ENCODE peak calls at places on chromosomes 5 and 9, in six cellular contexts. One of them, this sample, is unnamed.

GRCh38 chr9:14353222-14354056 is 39.5 kb upstream of the NFIB start:
- DNase-seq in EL: peak
- DNase-seq in GOT3: peak
- DNase-seq in GM13977: peak
- DNase-seq in central memory CD4-positive, alpha-beta T cell: peak
- DNase-seq in NCI-H446 treated with DMSO at 0.1 percent for 48 hours: peak
- DNase-seq in this sample: peak

GRCh38 chr9:92133949-92134604 is 18.9 kb upstream of the SPTLC1 start:
- DNase-seq in EL: peak
- DNase-seq in GOT3: peak
- DNase-seq in GM13977: peak
- DNase-seq in central memory CD4-positive, alpha-beta T cell: peak
- DNase-seq in NCI-H446 treated with DMSO at 0.1 percent for 48 hours: peak
- DNase-seq in this sample: peak

GRCh38 chr9:14747116-14747515 is 24.6 kb upstream of the CER1 start:
- DNase-seq in EL: no peak
- DNase-seq in GOT3: no peak
- DNase-seq in GM13977: no peak
- DNase-seq in central memory CD4-positive, alpha-beta T cell: no peak
- DNase-seq in NCI-H446 treated with DMSO at 0.1 percent for 48 hours: no peak
- DNase-seq in this sample: no peak

GRCh38 chr5:168059111-168059510 is 232.3 kb upstream of the WWC1 start:
- DNase-seq in EL: no peak
- DNase-seq in GOT3: no peak
- DNase-seq in GM13977: no peak
- DNase-seq in central memory CD4-positive, alpha-beta T cell: no peak
- DNase-seq in NCI-H446 treated with DMSO at 0.1 percent for 48 hours: no peak
- DNase-seq in this sample: no peak

GRCh38 chr5:97094579-97095317 is 47.7 kb downstream of the LIX1 start:
- DNase-seq in EL: no peak
- DNase-seq in GOT3: no peak
- DNase-seq in GM13977: peak
- DNase-seq in central memory CD4-positive, alpha-beta T cell: no peak
- DNase-seq in NCI-H446 treated with DMSO at 0.1 percent for 48 hours: no peak
- DNase-seq in this sample: no peak

GRCh38 chr9:79670269-79670961 is 98.7 kb downstream of the TLE4 start:
- DNase-seq in EL: no peak
- DNase-seq in GOT3: no peak
- DNase-seq in GM13977: no peak
- DNase-seq in central memory CD4-positive, alpha-beta T cell: no peak
- DNase-seq in NCI-H446 treated with DMSO at 0.1 percent for 48 hours: no peak
- DNase-seq in this sample: peak

GRCh38 chr5:38922199-38922598 is 76.4 kb downstream of the OSMR start:
- DNase-seq in EL: peak
- DNase-seq in GOT3: no peak
- DNase-seq in GM13977: peak
- DNase-seq in central memory CD4-positive, alpha-beta T cell: peak
- DNase-seq in NCI-H446 treated with DMSO at 0.1 percent for 48 hours: peak
- DNase-seq in this sample: peak

GRCh38 chr5:16585028-16585667 is 31.6 kb downstream of the RETREG1 start:
- DNase-seq in EL: no peak
- DNase-seq in GOT3: no peak
- DNase-seq in GM13977: no peak
- DNase-seq in central memory CD4-positive, alpha-beta T cell: no peak
- DNase-seq in NCI-H446 treated with DMSO at 0.1 percent for 48 hours: no peak
- DNase-seq in this sample: no peak

GRCh38 chr9:109730228-109730627 is 49.8 kb upstream of the PALM2AKAP2 start:
- DNase-seq in EL: peak
- DNase-seq in GOT3: no peak
- DNase-seq in GM13977: no peak
- DNase-seq in central memory CD4-positive, alpha-beta T cell: no peak
- DNase-seq in NCI-H446 treated with DMSO at 0.1 percent for 48 hours: no peak
- DNase-seq in this sample: no peak

GRCh38 chr9:126275386-126276001 is 51.1 kb upstream of the MVB12B start:
- DNase-seq in EL: no peak
- DNase-seq in GOT3: no peak
- DNase-seq in GM13977: no peak
- DNase-seq in central memory CD4-positive, alpha-beta T cell: no peak
- DNase-seq in NCI-H446 treated with DMSO at 0.1 percent for 48 hours: no peak
- DNase-seq in this sample: peak

GRCh38 chr9:128861501-128861900 is 20.2 kb downstream of the KYAT1 start:
- DNase-seq in EL: no peak
- DNase-seq in GOT3: no peak
- DNase-seq in GM13977: no peak
- DNase-seq in central memory CD4-positive, alpha-beta T cell: no peak
- DNase-seq in NCI-H446 treated with DMSO at 0.1 percent for 48 hours: no peak
- DNase-seq in this sample: no peak

GRCh38 chr5:32254987-32255900 is 57.5 kb downstream of the MTMR12 start:
- DNase-seq in EL: no peak
- DNase-seq in GOT3: no peak
- DNase-seq in GM13977: no peak
- DNase-seq in central memory CD4-positive, alpha-beta T cell: no peak
- DNase-seq in NCI-H446 treated with DMSO at 0.1 percent for 48 hours: peak
- DNase-seq in this sample: peak

GRCh38 chr5:1048162-1048721 is 39.6 kb downstream of the NKD2 start:
- DNase-seq in EL: no peak
- DNase-seq in GOT3: no peak
- DNase-seq in GM13977: no peak
- DNase-seq in central memory CD4-positive, alpha-beta T cell: no peak
- DNase-seq in NCI-H446 treated with DMSO at 0.1 percent for 48 hours: no peak
- DNase-seq in this sample: no peak

GRCh38 chr9:86503926-86504325 is 149.7 kb upstream of the TUT7 start:
- DNase-seq in EL: no peak
- DNase-seq in GOT3: no peak
- DNase-seq in GM13977: no peak
- DNase-seq in central memory CD4-positive, alpha-beta T cell: no peak
- DNase-seq in NCI-H446 treated with DMSO at 0.1 percent for 48 hours: no peak
- DNase-seq in this sample: no peak

GRCh38 chr9:27033815-27034403 is 28.4 kb upstream of the LRRC19 start:
- DNase-seq in EL: peak
- DNase-seq in GOT3: no peak
- DNase-seq in GM13977: peak
- DNase-seq in central memory CD4-positive, alpha-beta T cell: peak
- DNase-seq in NCI-H446 treated with DMSO at 0.1 percent for 48 hours: peak
- DNase-seq in this sample: peak

GRCh38 chr5:5628866-5629265 is 206.4 kb downstream of the ICE1 start:
- DNase-seq in EL: no peak
- DNase-seq in GOT3: no peak
- DNase-seq in GM13977: no peak
- DNase-seq in central memory CD4-positive, alpha-beta T cell: no peak
- DNase-seq in NCI-H446 treated with DMSO at 0.1 percent for 48 hours: no peak
- DNase-seq in this sample: no peak

GRCh38 chr5:158320178-158320674 is 461.3 kb upstream of the CLINT1 start:
- DNase-seq in EL: no peak
- DNase-seq in GOT3: no peak
- DNase-seq in GM13977: no peak
- DNase-seq in central memory CD4-positive, alpha-beta T cell: no peak
- DNase-seq in NCI-H446 treated with DMSO at 0.1 percent for 48 hours: no peak
- DNase-seq in this sample: no peak

GRCh38 chr9:14302405-14302804 is 11.5 kb downstream of the NFIB start:
- DNase-seq in EL: no peak
- DNase-seq in GOT3: no peak
- DNase-seq in GM13977: no peak
- DNase-seq in central memory CD4-positive, alpha-beta T cell: no peak
- DNase-seq in NCI-H446 treated with DMSO at 0.1 percent for 48 hours: peak
- DNase-seq in this sample: no peak

GRCh38 chr5:137565450-137565849 is 66.3 kb upstream of the SPOCK1 start:
- DNase-seq in EL: peak
- DNase-seq in GOT3: no peak
- DNase-seq in GM13977: no peak
- DNase-seq in central memory CD4-positive, alpha-beta T cell: no peak
- DNase-seq in NCI-H446 treated with DMSO at 0.1 percent for 48 hours: no peak
- DNase-seq in this sample: peak

GRCh38 chr5:141039517-141039916 is 11.7 kb upstream of the PCDHB1 start:
- DNase-seq in EL: no peak
- DNase-seq in GOT3: no peak
- DNase-seq in GM13977: no peak
- DNase-seq in central memory CD4-positive, alpha-beta T cell: no peak
- DNase-seq in NCI-H446 treated with DMSO at 0.1 percent for 48 hours: peak
- DNase-seq in this sample: no peak

GRCh38 chr5:17412760-17413671 is 85.0 kb upstream of the TAF11L2 start:
- DNase-seq in EL: no peak
- DNase-seq in GOT3: no peak
- DNase-seq in GM13977: no peak
- DNase-seq in central memory CD4-positive, alpha-beta T cell: no peak
- DNase-seq in NCI-H446 treated with DMSO at 0.1 percent for 48 hours: peak
- DNase-seq in this sample: no peak

GRCh38 chr5:53399921-53400697 is 80.3 kb upstream of the FST start:
- DNase-seq in EL: no peak
- DNase-seq in GOT3: no peak
- DNase-seq in GM13977: no peak
- DNase-seq in central memory CD4-positive, alpha-beta T cell: no peak
- DNase-seq in NCI-H446 treated with DMSO at 0.1 percent for 48 hours: no peak
- DNase-seq in this sample: no peak

GRCh38 chr5:32767948-32768427 is 56.9 kb downstream of the NPR3 start:
- DNase-seq in EL: peak
- DNase-seq in GOT3: no peak
- DNase-seq in GM13977: no peak
- DNase-seq in central memory CD4-positive, alpha-beta T cell: no peak
- DNase-seq in NCI-H446 treated with DMSO at 0.1 percent for 48 hours: no peak
- DNase-seq in this sample: peak

GRCh38 chr5:157485811-157486739 is 26.1 kb downstream of the NIPAL4 start:
- DNase-seq in EL: no peak
- DNase-seq in GOT3: no peak
- DNase-seq in GM13977: peak
- DNase-seq in central memory CD4-positive, alpha-beta T cell: no peak
- DNase-seq in NCI-H446 treated with DMSO at 0.1 percent for 48 hours: no peak
- DNase-seq in this sample: no peak

GRCh38 chr9:81239388-81239787 is 450.0 kb downstream of the TLE1 start:
- DNase-seq in EL: no peak
- DNase-seq in GOT3: no peak
- DNase-seq in GM13977: no peak
- DNase-seq in central memory CD4-positive, alpha-beta T cell: no peak
- DNase-seq in NCI-H446 treated with DMSO at 0.1 percent for 48 hours: no peak
- DNase-seq in this sample: no peak

GRCh38 chr9:132074736-132075135 is 4.9 kb downstream of the MED27 start:
- DNase-seq in EL: peak
- DNase-seq in GOT3: no peak
- DNase-seq in GM13977: no peak
- DNase-seq in central memory CD4-positive, alpha-beta T cell: no peak
- DNase-seq in NCI-H446 treated with DMSO at 0.1 percent for 48 hours: no peak
- DNase-seq in this sample: peak

GRCh38 chr9:34452568-34452967 is 5.8 kb downstream of the FAM219A start:
- DNase-seq in EL: no peak
- DNase-seq in GOT3: no peak
- DNase-seq in GM13977: no peak
- DNase-seq in central memory CD4-positive, alpha-beta T cell: no peak
- DNase-seq in NCI-H446 treated with DMSO at 0.1 percent for 48 hours: no peak
- DNase-seq in this sample: no peak

GRCh38 chr9:4421847-4422246 is 68.4 kb upstream of the SLC1A1 start:
- DNase-seq in EL: no peak
- DNase-seq in GOT3: no peak
- DNase-seq in GM13977: no peak
- DNase-seq in central memory CD4-positive, alpha-beta T cell: no peak
- DNase-seq in NCI-H446 treated with DMSO at 0.1 percent for 48 hours: no peak
- DNase-seq in this sample: no peak

GRCh38 chr5:63719147-63719546 is 243.1 kb downstream of the HTR1A start:
- DNase-seq in EL: no peak
- DNase-seq in GOT3: no peak
- DNase-seq in GM13977: no peak
- DNase-seq in central memory CD4-positive, alpha-beta T cell: no peak
- DNase-seq in NCI-H446 treated with DMSO at 0.1 percent for 48 hours: no peak
- DNase-seq in this sample: no peak

GRCh38 chr9:99722852-99723251 is 98.8 kb upstream of the NR4A3 start:
- DNase-seq in EL: no peak
- DNase-seq in GOT3: no peak
- DNase-seq in GM13977: no peak
- DNase-seq in central memory CD4-positive, alpha-beta T cell: no peak
- DNase-seq in NCI-H446 treated with DMSO at 0.1 percent for 48 hours: no peak
- DNase-seq in this sample: no peak